ENCODE peak calls at places on chromosomes 3 and 15, in ten cellular contexts. H, E, G, M, U, J, Z, C, V and X are unnamed samples.

GRCh38 chr3:115974940-115975339 is 351.6 kb downstream of the GAP43 start:
- DNase-seq in Z (no peak), V (no peak), C (no peak), H (no peak), E (no peak), J (no peak), G (no peak), U (no peak), M (no peak), X (no peak)

GRCh38 chr3:48493203-48493501 is 10.8 kb downstream of the SHISA5 start:
- DNase-seq in U (no peak), E (no peak), J (no peak), H (no peak), Z (no peak), V (no peak), C (no peak), G (no peak), M (no peak), X (no peak)

GRCh38 chr15:50940506-50940905 is 32.0 kb downstream of the AP4E1 start:
- DNase-seq in V (no peak), C (no peak), U (no peak), G (no peak), H (no peak), J (peak; percentile 18), M (no peak), Z (no peak), E (no peak), X (no peak)

GRCh38 chr3:14047841-14048240 is 76.8 kb downstream of the CHCHD4 start:
- DNase-seq in J (no peak), G (no peak), M (no peak), E (no peak), C (no peak), V (no peak), Z (no peak), H (no peak), U (no peak), X (no peak)

GRCh38 chr15:74222231-74222511 is 14.0 kb upstream of the CCDC33 start:
- DNase-seq in J (no peak), H (no peak), M (no peak), G (no peak), Z (no peak), C (no peak), E (no peak), U (no peak), V (no peak), X (no peak)

GRCh38 chr15:25717861-25718504 is 145.1 kb downstream of the ATP10A start:
- DNase-seq in U (no peak), J (peak; percentile 62), H (no peak), C (peak; percentile 44), M (no peak), Z (no peak), E (no peak), V (no peak), G (no peak), X (no peak)

GRCh38 chr3:64518950-64519349 is 168.8 kb downstream of the ADAMTS9 start:
- DNase-seq in U (no peak), J (peak; percentile 81), G (no peak), E (no peak), H (no peak), C (no peak), Z (no peak), V (no peak), M (no peak), X (no peak)

GRCh38 chr15:90234519-90234988 is 545 bp downstream of the GDPGP1 start:
- DNase-seq in Z (no peak), E (no peak), M (no peak), U (no peak), V (peak; percentile 42), G (no peak), H (no peak), C (no peak), J (peak; percentile 39), X (no peak)

GRCh38 chr3:177905173-177905894 is 630.9 kb upstream of the KCNMB2 start:
- DNase-seq in G (no peak), Z (no peak), V (no peak), U (no peak), E (peak; percentile 23), J (peak; percentile 76), C (no peak), M (no peak), H (no peak), X (peak; percentile 17)

GRCh38 chr15:62895905-62896316 is 146.6 kb upstream of the TPM1 start:
- DNase-seq in H (no peak), J (peak; percentile 80), M (no peak), Z (no peak), C (no peak), E (peak; percentile 46), V (no peak), G (no peak), U (no peak), X (no peak)

GRCh38 chr15:63354771-63355650 is 26.6 kb downstream of the CA12 start:
- DNase-seq in E (no peak), G (no peak), V (no peak), J (no peak), C (no peak), M (no peak), U (no peak), Z (no peak), H (no peak), X (no peak)

GRCh38 chr15:96125681-96126080 is 204.8 kb upstream of the NR2F2 start:
- DNase-seq in V (no peak), H (no peak), G (no peak), Z (no peak), J (peak; percentile 63), U (no peak), M (no peak), C (no peak), E (peak; percentile 10), X (no peak)

GRCh38 chr3:100271522-100271921 is 10.7 kb downstream of the TBC1D23 start:
- DNase-seq in E (no peak), U (no peak), Z (no peak), V (no peak), G (no peak), H (no peak), C (no peak), J (no peak), M (no peak), X (no peak)
- H3K27ac ChIP-seq in E (no peak overlapping the region), U (no peak overlapping the region), Z (no peak overlapping the region), V (no peak overlapping the region), G (no peak overlapping the region), H (no peak overlapping the region), C (no peak overlapping the region), J (no peak overlapping the region), M (no peak overlapping the region), X (no peak overlapping the region)

GRCh38 chr15:42447599-42447998 is 43.3 kb downstream of the ZNF106 start:
- DNase-seq in V (no peak), J (no peak), U (no peak), M (no peak), C (no peak), E (no peak), G (no peak), H (no peak), Z (no peak), X (no peak)
- H3K36me3 ChIP-seq in V (peaks cover 11% of the 10 kb centered on the region), J (peaks cover 39% of the 10 kb centered on the region), U (peaks cover 97% of the 10 kb centered on the region), M (no peaks in the 10 kb centered on the region), C (peaks cover 73% of the 10 kb centered on the region), E (peaks cover 6% of the 10 kb centered on the region), G (no peaks in the 10 kb centered on the region), H (peaks cover 8% of the 10 kb centered on the region), Z (peaks cover 40% of the 10 kb centered on the region), X (peaks cover 5% of the 10 kb centered on the region)

GRCh38 chr15:99143230-99143629 is 38.4 kb downstream of the SYNM start:
- DNase-seq in J (no peak), E (peak; percentile 25), U (no peak), V (no peak), G (no peak), C (no peak), H (peak; percentile 42), Z (no peak), M (no peak), X (no peak)

GRCh38 chr15:99143655-99144610 is 39.1 kb downstream of the SYNM start:
- DNase-seq in U (no peak), C (peak; percentile 94), E (peak; percentile 17), V (peak; percentile 60), H (no peak), M (peak; percentile 54), J (peak; percentile 87), G (no peak), Z (no peak), X (no peak)

GRCh38 chr15:99140590-99140989 is 35.7 kb downstream of the SYNM start:
- DNase-seq in H (no peak), C (no peak), E (no peak), M (no peak), Z (no peak), V (no peak), J (no peak), G (no peak), U (no peak), X (no peak)

GRCh38 chr15:99141943-99142342 is 37.1 kb downstream of the SYNM start:
- DNase-seq in H (no peak), G (no peak), Z (no peak), C (no peak), M (no peak), J (no peak), V (no peak), U (no peak), E (peak; percentile 29), X (peak; percentile 10)

DNA sequence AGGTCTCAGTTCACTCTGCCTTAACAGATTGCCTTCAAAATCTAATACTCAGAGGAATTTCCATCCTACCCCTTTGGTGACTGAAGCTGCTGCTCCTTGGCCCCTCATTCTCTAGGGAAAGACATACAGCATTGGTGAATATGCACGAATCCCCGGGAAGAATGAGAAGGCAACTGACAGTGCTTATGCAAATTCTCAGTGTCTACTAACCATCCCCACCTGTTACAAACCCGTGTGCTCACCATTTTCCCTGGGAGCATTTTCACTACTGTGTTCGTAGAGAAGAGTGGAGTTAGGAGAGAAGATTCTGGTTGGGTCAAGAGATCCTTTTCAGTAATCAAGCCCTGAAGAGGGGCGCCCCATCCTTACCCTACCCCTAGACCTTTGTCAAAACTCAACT is 37.7 kb downstream of the SYNM start:
- DNase-seq in M (no peak), G (no peak), U (no peak), C (no peak), V (no peak), H (peak; percentile 47), E (peak; percentile 25), J (no peak), Z (no peak), X (no peak)
- H3K4me3 ChIP-seq in M (no peak overlapping the region), G (no peak overlapping the region), U (no peak overlapping the region), C (no peak overlapping the region), V (no peak overlapping the region), H (peak overlapping the region; percentile 14), E (no peak overlapping the region), J (no peak overlapping the region), Z (no peak overlapping the region), X (no peak overlapping the region)

GRCh38 chr15:94701281-94701985 is 470.1 kb downstream of the MCTP2 start:
- DNase-seq in C (no peak), U (no peak), J (no peak), V (no peak), Z (no peak), M (no peak), H (no peak), E (no peak), G (no peak), X (no peak)
- H3K27ac ChIP-seq in C (no peak overlapping the region), U (no peak overlapping the region), J (no peak overlapping the region), V (no peak overlapping the region), Z (no peak overlapping the region), M (no peak overlapping the region), H (no peak overlapping the region), E (no peak overlapping the region), G (no peak overlapping the region), X (no peak overlapping the region)

GRCh38 chr3:101858464-101858863 is 9.2 kb downstream of the NFKBIZ start:
- DNase-seq in E (no peak), G (no peak), J (no peak), H (no peak), Z (no peak), C (no peak), U (no peak), M (no peak), V (no peak), X (no peak)
- H3K36me3 ChIP-seq in E (peaks cover 11% of the 10 kb centered on the region), G (no peaks in the 10 kb centered on the region), J (peaks cover 87% of the 10 kb centered on the region), H (peaks cover 62% of the 10 kb centered on the region), Z (peaks cover 64% of the 10 kb centered on the region), C (peaks cover 86% of the 10 kb centered on the region), U (peaks cover 95% of the 10 kb centered on the region), M (no peaks in the 10 kb centered on the region), V (peaks cover 32% of the 10 kb centered on the region), X (no peaks in the 10 kb centered on the region)